ENCODE peak calls at places on chromosomes 2 and 18, in six cellular contexts. One of them, this sample, is unnamed.

GRCh38 chr18:4931209-4931608 is 265.8 kb downstream of the AKAIN1 start:
- DNase-seq in SK-N-SH: no peak
- DNase-seq in stomach: no peak
- DNase-seq in suprapubic skin: no peak
- DNase-seq in HepG2: no peak
- DNase-seq in sigmoid colon: no peak
- DNase-seq in this sample: no peak

GRCh38 chr2:176682278-176682677 is 413.0 kb downstream of the MTX2 start:
- DNase-seq in SK-N-SH: no peak
- DNase-seq in stomach: no peak
- DNase-seq in suprapubic skin: no peak
- DNase-seq in HepG2: no peak
- DNase-seq in sigmoid colon: no peak
- DNase-seq in this sample: no peak

GRCh38 chr2:110674620-110675555 is 3.0 kb downstream of the BUB1 start:
- DNase-seq in SK-N-SH: no peak
- DNase-seq in stomach: peak
- DNase-seq in suprapubic skin: no peak
- DNase-seq in HepG2: no peak
- DNase-seq in sigmoid colon: no peak
- DNase-seq in this sample: peak

GRCh38 chr2:72969706-72970105 is 52.4 kb downstream of the EMX1 start:
- DNase-seq in SK-N-SH: no peak
- DNase-seq in stomach: no peak
- DNase-seq in suprapubic skin: no peak
- DNase-seq in HepG2: no peak
- DNase-seq in sigmoid colon: no peak
- DNase-seq in this sample: no peak

GRCh38 chr2:185511925-185512324 is 226.7 kb upstream of the FSIP2 start:
- DNase-seq in SK-N-SH: no peak
- DNase-seq in stomach: no peak
- DNase-seq in suprapubic skin: no peak
- DNase-seq in HepG2: no peak
- DNase-seq in sigmoid colon: no peak
- DNase-seq in this sample: no peak

GRCh38 chr2:241804326-241805276 is 4.4 kb upstream of the NEU4 start:
- DNase-seq in SK-N-SH: peak
- DNase-seq in stomach: no peak
- DNase-seq in suprapubic skin: no peak
- DNase-seq in HepG2: peak
- DNase-seq in sigmoid colon: peak
- DNase-seq in this sample: no peak

GRCh38 chr2:38039511-38039910 is 36.4 kb downstream of the CYP1B1 start:
- DNase-seq in SK-N-SH: no peak
- DNase-seq in stomach: no peak
- DNase-seq in suprapubic skin: no peak
- DNase-seq in HepG2: no peak
- DNase-seq in sigmoid colon: no peak
- DNase-seq in this sample: no peak

GRCh38 chr2:76478636-76479035 is 767.9 kb upstream of the GCFC2 start:
- DNase-seq in SK-N-SH: no peak
- DNase-seq in stomach: no peak
- DNase-seq in suprapubic skin: no peak
- DNase-seq in HepG2: no peak
- DNase-seq in sigmoid colon: no peak
- DNase-seq in this sample: no peak

GRCh38 chr2:147525724-147526489 is 318.9 kb upstream of the ACVR2A start:
- DNase-seq in SK-N-SH: no peak
- DNase-seq in stomach: peak
- DNase-seq in suprapubic skin: no peak
- DNase-seq in HepG2: no peak
- DNase-seq in sigmoid colon: no peak
- DNase-seq in this sample: no peak

GRCh38 chr2:43309935-43310334 is 83.5 kb upstream of the ZFP36L2 start:
- DNase-seq in SK-N-SH: no peak
- DNase-seq in stomach: no peak
- DNase-seq in suprapubic skin: no peak
- DNase-seq in HepG2: no peak
- DNase-seq in sigmoid colon: no peak
- DNase-seq in this sample: no peak

GRCh38 chr2:12430036-12430795 is 286.5 kb upstream of the TRIB2 start:
- DNase-seq in SK-N-SH: no peak
- DNase-seq in stomach: no peak
- DNase-seq in suprapubic skin: no peak
- DNase-seq in HepG2: no peak
- DNase-seq in sigmoid colon: no peak
- DNase-seq in this sample: no peak

GRCh38 chr2:168639501-168639900 is 162.9 kb upstream of the NOSTRIN start:
- DNase-seq in SK-N-SH: no peak
- DNase-seq in stomach: peak
- DNase-seq in suprapubic skin: no peak
- DNase-seq in HepG2: no peak
- DNase-seq in sigmoid colon: peak
- DNase-seq in this sample: peak
- TF ChIP-seq EP300 in SK-N-SH: no peak
- TF ChIP-seq EP300 in stomach: peak
- TF ChIP-seq EP300 in suprapubic skin: no peak
- TF ChIP-seq EP300 in HepG2: no peak
- TF ChIP-seq EP300 in sigmoid colon: peak
- TF ChIP-seq EP300 in this sample: no peak

DNA sequence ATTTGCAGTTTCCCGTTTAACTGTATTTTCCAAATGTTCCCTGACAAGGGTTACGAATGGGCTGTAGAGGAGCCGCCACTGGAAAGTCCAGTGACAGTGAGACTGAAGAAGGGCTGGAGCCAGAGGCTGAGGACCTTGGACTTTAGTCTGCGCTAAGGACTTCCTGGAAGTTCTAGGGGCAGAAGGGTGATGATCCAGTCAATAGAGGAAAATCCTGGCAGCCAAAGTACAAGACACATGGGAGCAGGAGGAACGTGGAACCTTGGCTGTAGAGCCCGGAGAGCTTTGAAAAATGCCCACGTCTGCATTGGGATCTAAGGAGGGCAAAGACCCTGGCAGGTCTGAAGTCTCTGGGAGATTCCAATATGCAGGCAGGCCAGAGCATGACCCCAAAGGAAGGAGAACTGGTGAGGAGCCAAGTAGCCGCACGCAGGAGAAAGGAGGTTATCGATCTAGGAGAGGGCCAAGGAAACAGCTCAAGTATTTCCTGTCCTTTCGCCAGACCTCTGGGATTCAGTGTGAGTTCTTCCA is 28.5 kb downstream of the MBP start:
- DNase-seq in SK-N-SH: no peak
- DNase-seq in stomach: no peak
- DNase-seq in suprapubic skin: no peak
- DNase-seq in HepG2: no peak
- DNase-seq in sigmoid colon: no peak
- DNase-seq in this sample: no peak
- TF ChIP-seq EP300 in SK-N-SH: no peak
- TF ChIP-seq EP300 in stomach: no peak
- TF ChIP-seq EP300 in suprapubic skin: no peak
- TF ChIP-seq EP300 in HepG2: no peak
- TF ChIP-seq EP300 in sigmoid colon: no peak
- TF ChIP-seq EP300 in this sample: no peak

GRCh38 chr18:711693-712400 is 583 bp downstream of the ENOSF1 start:
- DNase-seq in SK-N-SH: peak
- DNase-seq in stomach: peak
- DNase-seq in suprapubic skin: peak
- DNase-seq in HepG2: peak
- DNase-seq in sigmoid colon: peak
- DNase-seq in this sample: peak
- TF ChIP-seq EP300 in SK-N-SH: no peak
- TF ChIP-seq EP300 in stomach: no peak
- TF ChIP-seq EP300 in suprapubic skin: no peak
- TF ChIP-seq EP300 in HepG2: no peak
- TF ChIP-seq EP300 in sigmoid colon: peak
- TF ChIP-seq EP300 in this sample: no peak

GRCh38 chr2:181850914-181851560 is 40.5 kb upstream of the ITPRID2 start:
- DNase-seq in SK-N-SH: no peak
- DNase-seq in stomach: no peak
- DNase-seq in suprapubic skin: no peak
- DNase-seq in HepG2: no peak
- DNase-seq in sigmoid colon: no peak
- DNase-seq in this sample: no peak
- TF ChIP-seq EP300 in SK-N-SH: no peak
- TF ChIP-seq EP300 in stomach: no peak
- TF ChIP-seq EP300 in suprapubic skin: no peak
- TF ChIP-seq EP300 in HepG2: no peak
- TF ChIP-seq EP300 in sigmoid colon: no peak
- TF ChIP-seq EP300 in this sample: no peak

DNA sequence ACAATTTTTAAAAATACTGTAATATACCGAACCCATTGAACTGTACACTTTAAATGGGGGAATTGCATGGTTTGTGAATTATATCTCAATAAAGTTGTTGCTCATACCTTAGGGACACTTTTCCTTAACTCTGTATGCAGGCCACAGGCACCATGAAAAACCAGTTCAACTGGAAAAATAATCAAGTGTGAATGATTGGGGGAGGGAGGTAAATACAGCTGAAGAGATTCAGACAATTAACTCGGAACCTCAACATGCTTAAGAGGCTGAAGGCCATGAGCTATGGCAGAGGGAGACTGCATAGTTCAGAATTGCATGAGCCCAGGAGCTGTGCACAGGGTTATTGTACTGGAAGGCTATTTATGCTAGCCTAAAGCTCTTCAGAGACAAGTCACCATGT is 42.2 kb downstream of the HRH4 start:
- DNase-seq in SK-N-SH: no peak
- DNase-seq in stomach: no peak
- DNase-seq in suprapubic skin: peak
- DNase-seq in HepG2: no peak
- DNase-seq in sigmoid colon: no peak
- DNase-seq in this sample: no peak
- TF ChIP-seq EP300 in SK-N-SH: no peak
- TF ChIP-seq EP300 in stomach: no peak
- TF ChIP-seq EP300 in suprapubic skin: no peak
- TF ChIP-seq EP300 in HepG2: no peak
- TF ChIP-seq EP300 in sigmoid colon: no peak
- TF ChIP-seq EP300 in this sample: no peak

GRCh38 chr2:108288534-108289106 is at the start of gene SULT1C2:
- DNase-seq in SK-N-SH: no peak
- DNase-seq in stomach: peak
- DNase-seq in suprapubic skin: no peak
- DNase-seq in HepG2: peak
- DNase-seq in sigmoid colon: no peak
- DNase-seq in this sample: no peak
- TF ChIP-seq EP300 in SK-N-SH: no peak
- TF ChIP-seq EP300 in stomach: no peak
- TF ChIP-seq EP300 in suprapubic skin: no peak
- TF ChIP-seq EP300 in HepG2: no peak
- TF ChIP-seq EP300 in sigmoid colon: no peak
- TF ChIP-seq EP300 in this sample: no peak

GRCh38 chr2:194380011-194380410 is 1277.0 kb upstream of the SLC39A10 start:
- DNase-seq in SK-N-SH: no peak
- DNase-seq in stomach: no peak
- DNase-seq in suprapubic skin: no peak
- DNase-seq in HepG2: no peak
- DNase-seq in sigmoid colon: no peak
- DNase-seq in this sample: no peak
- TF ChIP-seq EP300 in SK-N-SH: no peak
- TF ChIP-seq EP300 in stomach: no peak
- TF ChIP-seq EP300 in suprapubic skin: no peak
- TF ChIP-seq EP300 in HepG2: no peak
- TF ChIP-seq EP300 in sigmoid colon: no peak
- TF ChIP-seq EP300 in this sample: no peak

GRCh38 chr2:9178905-9179571 is 27.6 kb upstream of the ASAP2 start:
- DNase-seq in SK-N-SH: no peak
- DNase-seq in stomach: peak
- DNase-seq in suprapubic skin: no peak
- DNase-seq in HepG2: peak
- DNase-seq in sigmoid colon: peak
- DNase-seq in this sample: peak
- TF ChIP-seq EP300 in SK-N-SH: no peak
- TF ChIP-seq EP300 in stomach: no peak
- TF ChIP-seq EP300 in suprapubic skin: no peak
- TF ChIP-seq EP300 in HepG2: peak
- TF ChIP-seq EP300 in sigmoid colon: peak
- TF ChIP-seq EP300 in this sample: no peak